ENCODE peak calls at places on chromosomes 11 and 22, in ten cellular contexts. D, Y, A, C, N, P, M, U, W and V are unnamed samples.
A peak's percentile ranks its signal among the peaks of the same experiment; 100 is the strongest.

GRCh38 chr22:48358886-48359612 is 1468.6 kb downstream of the BRD1 start:
- DNase-seq in D (no peak), Y (no peak), A (peak; percentile 38), C (no peak), N (no peak), P (no peak), M (no peak), U (no peak), W (no peak), V (no peak)

GRCh38 chr22:23153994-23154393 is 8.7 kb downstream of the RAB36 start:
- DNase-seq in D (no peak), Y (no peak), A (peak; percentile 85), C (no peak), N (no peak), P (no peak), M (no peak), U (no peak), W (no peak), V (no peak)

GRCh38 chr22:36938028-36938425 is 24.6 kb downstream of the CSF2RB start:
- DNase-seq in D (no peak), Y (no peak), A (no peak), C (no peak), N (no peak), P (no peak), M (no peak), U (no peak), W (no peak), V (peak; percentile 36)

GRCh38 chr11:78694152-78694551 is 119.5 kb upstream of the NARS2 start:
- DNase-seq in D (no peak), Y (no peak), A (no peak), C (no peak), N (no peak), P (no peak), M (no peak), U (no peak), W (peak; percentile 8), V (no peak)

GRCh38 chr11:82775736-82776346 is 42.2 kb upstream of the FAM181B start:
- DNase-seq in D (peak; percentile 72), Y (peak; percentile 21), A (no peak), C (peak; percentile 71), N (no peak), P (no peak), M (peak; percentile 17), U (no peak), W (peak; percentile 47), V (no peak)

GRCh38 chr11:77602385-77603105 is 12.8 kb downstream of the AQP11 start:
- DNase-seq in D (no peak), Y (no peak), A (no peak), C (peak; percentile 90), N (no peak), P (no peak), M (peak; percentile 64), U (no peak), W (peak; percentile 90), V (no peak)

GRCh38 chr11:35689081-35689996 is 26.8 kb downstream of the TRIM44 start:
- DNase-seq in D (no peak), Y (no peak), A (no peak), C (no peak), N (no peak), P (no peak), M (no peak), U (no peak), W (no peak), V (no peak)

GRCh38 chr11:65476632-65477270 is 22.1 kb upstream of the MALAT1 start:
- DNase-seq in D (no peak), Y (peak; percentile 30), A (no peak), C (no peak), N (no peak), P (no peak), M (peak; percentile 48), U (peak; percentile 41), W (no peak), V (no peak)

GRCh38 chr11:118921929-118922744 is 3.6 kb downstream of the BCL9L start:
- DNase-seq in D (peak; percentile 83), Y (peak; percentile 87), A (peak; percentile 83), C (peak; percentile 82), N (no peak), P (peak; percentile 95), M (peak; percentile 71), U (no peak), W (peak; percentile 56), V (no peak)

GRCh38 chr11:10925149-10925926 is 67.5 kb upstream of the ZBED5 start:
- DNase-seq in D (no peak), Y (no peak), A (no peak), C (no peak), N (no peak), P (no peak), M (no peak), U (no peak), W (no peak), V (no peak)

GRCh38 chr11:47538741-47539575 is 14.0 kb downstream of the CELF1 start:
- DNase-seq in D (no peak), Y (no peak), A (no peak), C (peak; percentile 26), N (no peak), P (no peak), M (no peak), U (no peak), W (no peak), V (no peak)

GRCh38 chr11:124804884-124805283 is 4.7 kb upstream of the MSANTD2 start:
- DNase-seq in D (no peak), Y (no peak), A (no peak), C (no peak), N (no peak), P (no peak), M (no peak), U (no peak), W (no peak), V (no peak)

GRCh38 chr11:134228625-134229024 is 4.2 kb downstream of the VPS26B start:
- DNase-seq in D (no peak), Y (no peak), A (no peak), C (no peak), N (no peak), P (no peak), M (no peak), U (no peak), W (no peak), V (no peak)

GRCh38 chr11:13850256-13851010 is 112.1 kb upstream of the SPON1 start:
- DNase-seq in D (no peak), Y (no peak), A (no peak), C (no peak), N (no peak), P (no peak), M (no peak), U (no peak), W (no peak), V (no peak)

GRCh38 chr11:63840356-63841060 is 1.6 kb downstream of the MARK2 start:
- DNase-seq in D (no peak), Y (no peak), A (no peak), C (peak; percentile 9), N (no peak), P (no peak), M (no peak), U (peak; percentile 11), W (no peak), V (no peak)

GRCh38 chr11:64787526-64788320 is 9.4 kb upstream of the SF1 start:
- DNase-seq in D (peak; percentile 76), Y (peak; percentile 43), A (peak; percentile 90), C (peak; percentile 66), N (no peak), P (no peak), M (peak; percentile 42), U (peak; percentile 87), W (peak; percentile 33), V (no peak)

DNA sequence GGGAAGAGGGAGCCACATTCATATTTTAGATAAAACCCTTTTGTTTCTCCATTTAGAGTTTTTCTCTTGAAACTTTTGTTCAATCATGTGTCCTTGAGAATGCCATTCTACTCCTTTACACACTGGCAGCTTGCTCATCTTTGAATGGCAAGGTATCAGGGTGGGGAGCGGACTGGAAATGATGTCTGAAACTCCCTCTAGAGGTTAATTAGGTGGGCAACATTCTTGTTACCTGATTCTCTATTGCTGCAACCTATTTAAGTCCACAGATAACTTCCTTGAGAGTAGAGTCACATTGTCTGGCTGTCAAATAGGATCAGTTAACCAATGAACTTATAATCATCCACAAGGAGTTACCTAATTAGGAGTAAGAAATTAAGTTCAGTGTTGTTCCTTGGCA is 533.6 kb upstream of the API5 start:
- DNase-seq in D (peak; percentile 24), Y (no peak), A (no peak), C (no peak), N (no peak), P (no peak), M (no peak), U (no peak), W (no peak), V (no peak)
- TF ChIP-seq CTCF in D (peak; percentile 62), Y (no peak), A (no peak), C (no peak), N (peak; percentile 25), P (no peak), M (no peak), U (no peak), W (no peak), V (no peak)

GRCh38 chr11:1560618-1561251 is 11.3 kb downstream of the DUSP8 start:
- DNase-seq in D (peak; percentile 35), Y (no peak), A (no peak), C (no peak), N (no peak), P (no peak), M (no peak), U (no peak), W (no peak), V (no peak)
- TF ChIP-seq CTCF in D (no peak), Y (no peak), A (no peak), C (no peak), N (no peak), P (no peak), M (no peak), U (peak; percentile 11), W (no peak), V (no peak)

GRCh38 chr11:126478466-126478865 is 123.0 kb downstream of the ST3GAL4 start:
- DNase-seq in D (no peak), Y (no peak), A (no peak), C (no peak), N (no peak), P (no peak), M (no peak), U (no peak), W (no peak), V (no peak)
- TF ChIP-seq CTCF in D (no peak), Y (no peak), A (no peak), C (no peak), N (no peak), P (no peak), M (no peak), U (no peak), W (no peak), V (no peak)

DNA sequence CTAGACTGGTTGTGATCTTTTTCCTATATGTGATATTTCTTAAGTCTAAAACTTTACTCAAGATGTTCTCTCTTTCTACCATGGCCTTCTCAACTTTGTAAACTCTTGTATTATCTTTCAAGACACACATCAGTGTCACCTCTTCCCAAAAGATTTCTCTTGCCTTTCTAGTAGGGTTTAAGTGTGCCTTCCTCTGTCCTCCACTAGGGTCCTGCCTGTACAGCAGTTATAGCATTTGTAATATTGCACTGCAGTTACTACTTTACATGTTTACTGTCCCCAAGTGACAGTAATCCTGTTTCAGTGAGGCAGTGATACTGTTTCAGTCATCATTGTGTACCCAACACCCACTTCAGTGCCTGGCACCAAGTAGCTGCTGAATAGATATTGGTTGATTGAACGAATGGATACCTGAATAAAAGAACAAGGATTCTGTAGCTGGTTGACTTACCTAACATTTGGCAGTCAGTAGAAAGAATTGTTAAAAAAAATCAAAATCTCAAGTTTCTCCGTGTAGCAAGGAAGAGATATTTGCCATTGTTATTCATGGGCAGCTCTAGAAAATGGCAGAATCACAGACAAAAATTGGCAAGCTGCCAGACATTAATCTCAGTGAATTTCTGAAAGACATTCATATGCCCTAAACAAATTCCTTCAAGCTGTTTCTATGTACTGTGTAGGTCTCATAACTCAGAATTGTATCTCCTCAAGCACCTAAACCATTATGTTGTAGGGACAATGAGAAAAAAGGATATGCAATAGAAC is 79.4 kb downstream of the RBMXL2 start:
- DNase-seq in D (no peak), Y (no peak), A (no peak), C (no peak), N (no peak), P (no peak), M (no peak), U (no peak), W (no peak), V (no peak)
- TF ChIP-seq CTCF in D (peak; percentile 43), Y (no peak), A (no peak), C (peak; percentile 1), N (peak; percentile 19), P (no peak), M (no peak), U (no peak), W (no peak), V (no peak)